ENCODE peak calls at places on chromosome 6, in eight cellular contexts. T is nephron progenitor cell, I is NCI-H1092 treated with DMSO at 0.1 percent for 48 hours, M is HTR-8/SVneo, K is EL, P is activated T-helper 1 cell treated with Interleukin-2 at 50 U/mL for 16 hours, L is amniotic stem cell, F is BJ. Z is an unnamed sample.

GRCh38 chr6:148811472-148811871 is 64.6 kb downstream of the UST start:
- DNase-seq in T (no peak), I (no peak), M (no peak), K (no peak), P (no peak), L (no peak), F (no peak), Z (no peak)

GRCh38 chr6:75445738-75446137 is 47.9 kb downstream of the FILIP1 start:
- DNase-seq in T (no peak), I (no peak), M (no peak), K (no peak), P (no peak), L (no peak), F (no peak), Z (no peak)

GRCh38 chr6:150196942-150197745 is 54.3 kb downstream of the PPP1R14C start:
- DNase-seq in T (peak), I (no peak), M (no peak), K (no peak), P (no peak), L (no peak), F (no peak), Z (no peak)

GRCh38 chr6:105273589-105273988 is 93.8 kb upstream of the POPDC3 start:
- DNase-seq in T (no peak), I (no peak), M (no peak), K (no peak), P (no peak), L (no peak), F (no peak), Z (no peak)

GRCh38 chr6:20868397-20869185 is 334.3 kb downstream of the CDKAL1 start:
- DNase-seq in T (no peak), I (peak), M (no peak), K (no peak), P (no peak), L (no peak), F (no peak), Z (no peak)

GRCh38 chr6:33405541-33405940 is 5.3 kb upstream of the PHF1 start:
- DNase-seq in T (no peak), I (no peak), M (no peak), K (no peak), P (no peak), L (no peak), F (no peak), Z (no peak)

GRCh38 chr6:117506180-117506835 is 23.8 kb downstream of the DCBLD1 start:
- DNase-seq in T (no peak), I (no peak), M (no peak), K (peak), P (no peak), L (no peak), F (no peak), Z (no peak)

GRCh38 chr6:131949909-131950766 is 1.0 kb downstream of the CCN2 start:
- DNase-seq in T (peak), I (peak), M (no peak), K (peak), P (no peak), L (peak), F (peak), Z (no peak)

GRCh38 chr6:47483516-47483852 is 5.9 kb downstream of the CD2AP start:
- DNase-seq in T (no peak), I (no peak), M (no peak), K (peak), P (no peak), L (no peak), F (no peak), Z (no peak)

GRCh38 chr6:35260642-35261570 is 1.4 kb downstream of the ZNF76 start:
- DNase-seq in T (no peak), I (no peak), M (no peak), K (no peak), P (no peak), L (no peak), F (no peak), Z (no peak)

GRCh38 chr6:37038297-37039198 is 33.1 kb downstream of the FGD2 start:
- DNase-seq in T (no peak), I (peak), M (no peak), K (no peak), P (no peak), L (no peak), F (no peak), Z (no peak)

GRCh38 chr6:72619883-72620696 is 1.8 kb upstream of the KCNQ5 start:
- DNase-seq in T (peak), I (no peak), M (no peak), K (peak), P (no peak), L (no peak), F (no peak), Z (peak)

GRCh38 chr6:399785-400517 is 8.4 kb downstream of the IRF4 start:
- DNase-seq in T (no peak), I (no peak), M (no peak), K (no peak), P (no peak), L (no peak), F (no peak), Z (peak)

GRCh38 chr6:112155900-112156299 is 68.5 kb downstream of the FAM229B start:
- DNase-seq in T (no peak), I (no peak), M (no peak), K (no peak), P (no peak), L (no peak), F (no peak), Z (no peak)

GRCh38 chr6:16397623-16398022 is 159.2 kb downstream of the GMPR start:
- DNase-seq in T (no peak), I (no peak), M (no peak), K (peak), P (no peak), L (no peak), F (no peak), Z (no peak)

GRCh38 chr6:151747890-151748289 is 59.6 kb upstream of the ESR1 start:
- DNase-seq in T (no peak), I (no peak), M (no peak), K (no peak), P (no peak), L (no peak), F (no peak), Z (no peak)

GRCh38 chr6:24257282-24257681 is 100.6 kb downstream of the DCDC2 start:
- DNase-seq in T (no peak), I (no peak), M (no peak), K (no peak), P (no peak), L (no peak), F (no peak), Z (no peak)

GRCh38 chr6:142074516-142074915 is 58.2 kb upstream of the GJE1 start:
- DNase-seq in T (no peak), I (no peak), M (no peak), K (no peak), P (no peak), L (no peak), F (no peak), Z (no peak)

GRCh38 chr6:28981833-28982475 is 23.2 kb downstream of the ZNF311 start:
- DNase-seq in T (peak), I (peak), M (peak), K (peak), P (peak), L (peak), F (peak), Z (peak)

GRCh38 chr6:91483415-91483814 is 896.5 kb upstream of the MAP3K7 start:
- DNase-seq in T (no peak), I (no peak), M (no peak), K (no peak), P (no peak), L (no peak), F (no peak), Z (no peak)

GRCh38 chr6:99241905-99242534 is 107.5 kb downstream of the FAXC start:
- DNase-seq in T (peak), I (peak), M (peak), K (peak), P (no peak), L (no peak), F (no peak), Z (no peak)

GRCh38 chr6:84696181-84696580 is 68.2 kb downstream of the TBX18 start:
- DNase-seq in T (no peak), I (no peak), M (no peak), K (no peak), P (no peak), L (no peak), F (no peak), Z (no peak)

GRCh38 chr6:161301338-161301737 is 27.5 kb upstream of the AGPAT4 start:
- DNase-seq in T (no peak), I (no peak), M (peak), K (peak), P (no peak), L (peak), F (no peak), Z (no peak)

GRCh38 chr6:21003780-21004541 is 469.7 kb downstream of the CDKAL1 start:
- DNase-seq in T (no peak), I (peak), M (peak), K (peak), P (no peak), L (no peak), F (peak), Z (no peak)

GRCh38 chr6:2432258-2432657 is 186.9 kb upstream of the GMDS start:
- DNase-seq in T (no peak), I (no peak), M (peak), K (peak), P (no peak), L (peak), F (peak), Z (no peak)

GRCh38 chr6:4516206-4516605 is 260.0 kb upstream of the CDYL start:
- DNase-seq in T (no peak), I (no peak), M (no peak), K (no peak), P (no peak), L (no peak), F (no peak), Z (no peak)

GRCh38 chr6:100232791-100233573 is 231.7 kb downstream of the SIM1 start:
- DNase-seq in T (no peak), I (no peak), M (no peak), K (no peak), P (no peak), L (no peak), F (no peak), Z (no peak)

GRCh38 chr6:15077006-15077405 is 168.9 kb upstream of the JARID2 start:
- DNase-seq in T (no peak), I (no peak), M (no peak), K (no peak), P (no peak), L (no peak), F (no peak), Z (no peak)

GRCh38 chr6:78031228-78031627 is 378.4 kb downstream of the MEI4 start:
- DNase-seq in T (no peak), I (no peak), M (no peak), K (no peak), P (no peak), L (no peak), F (no peak), Z (no peak)

GRCh38 chr6:136070815-136071214 is 179.3 kb downstream of the MTFR2 start:
- DNase-seq in T (no peak), I (no peak), M (no peak), K (no peak), P (no peak), L (no peak), F (no peak), Z (no peak)

GRCh38 chr6:106102034-106102433 is 15.9 kb downstream of the PRDM1 start:
- DNase-seq in T (no peak), I (no peak), M (no peak), K (no peak), P (no peak), L (no peak), F (no peak), Z (no peak)

GRCh38 chr6:152775441-152775840 is 24.8 kb downstream of the VIP start:
- DNase-seq in T (no peak), I (no peak), M (no peak), K (no peak), P (no peak), L (no peak), F (no peak), Z (no peak)

GRCh38 chr6:89002523-89002922 is 39.1 kb upstream of the RNGTT start:
- DNase-seq in T (no peak), I (no peak), M (no peak), K (no peak), P (no peak), L (no peak), F (no peak), Z (no peak)

GRCh38 chr6:112781236-112781635 is 434.1 kb downstream of the RFPL4B start:
- DNase-seq in T (peak), I (no peak), M (no peak), K (peak), P (no peak), L (no peak), F (no peak), Z (no peak)

GRCh38 chr6:17705778-17706579 is 746 bp downstream of the NUP153 start:
- DNase-seq in T (peak), I (peak), M (peak), K (peak), P (peak), L (no peak), F (no peak), Z (peak)

GRCh38 chr6:3231213-3232016 is 4.0 kb upstream of the TUBB2B start:
- DNase-seq in T (peak), I (peak), M (peak), K (peak), P (no peak), L (peak), F (peak), Z (no peak)

GRCh38 chr6:37674161-37674560 is 23.5 kb downstream of the MDGA1 start:
- DNase-seq in T (no peak), I (peak), M (no peak), K (no peak), P (no peak), L (no peak), F (no peak), Z (no peak)

GRCh38 chr6:5361371-5361770 is 100.1 kb downstream of the FARS2 start:
- DNase-seq in T (no peak), I (no peak), M (no peak), K (peak), P (no peak), L (no peak), F (no peak), Z (no peak)

Z was measured in CD4-positive, alpha-beta memory T cell.